ENCODE peak calls at places on chromosome 21, in four cellular contexts. K, H, N and F are unnamed samples.

GRCh38 chr21:45011426-45011825 is 63.0 kb upstream of the ADARB1 start:
- DNase-seq in H (no peak), N (no peak), K (no peak), F (no peak)

GRCh38 chr21:20737227-20737626 is 261.0 kb upstream of the NCAM2 start:
- DNase-seq in H (no peak), N (no peak), K (no peak), F (no peak)

GRCh38 chr21:45994086-45994661 is 12.6 kb downstream of the COL6A1 start:
- DNase-seq in N (no peak), H (no peak), K (no peak), F (no peak)

GRCh38 chr21:42784276-42784675 is 95.1 kb downstream of the WDR4 start:
- DNase-seq in N (no peak), H (no peak), K (no peak), F (no peak)

GRCh38 chr21:33028759-33029511 is 3.2 kb downstream of the OLIG2 start:
- DNase-seq in N (peak; percentile 23), H (peak; percentile 57), K (no peak), F (no peak)

GRCh38 chr21:42554251-42554937 is 40.7 kb downstream of the SLC37A1 start:
- DNase-seq in N (no peak), H (no peak), K (no peak), F (no peak)

GRCh38 chr21:37427221-37427620 is 60.6 kb downstream of the DYRK1A start:
- DNase-seq in N (no peak), H (no peak), K (no peak), F (no peak)

GRCh38 chr21:35697321-35697808 is 363.0 kb downstream of the SETD4 start:
- DNase-seq in N (peak; percentile 37), K (no peak), H (peak; percentile 91), F (no peak)

GRCh38 chr21:18155508-18156193 is 89.0 kb upstream of the CHODL start:
- DNase-seq in K (no peak), N (no peak), H (peak; percentile 59), F (no peak)

GRCh38 chr21:41396452-41397107 is 29.5 kb upstream of the MX1 start:
- DNase-seq in K (no peak), N (no peak), H (no peak), F (no peak)

GRCh38 chr21:45001134-45002095 is 61.6 kb downstream of the SLX9 start:
- DNase-seq in K (peak; percentile 59), H (no peak), N (peak; percentile 36), F (no peak)

GRCh38 chr21:42463861-42464515 is 32.0 kb downstream of the RSPH1 start:
- DNase-seq in N (peak; percentile 39), H (no peak), K (no peak), F (no peak)

GRCh38 chr21:44550807-44551206 is 498 bp downstream of the KRTAP10-2 start:
- DNase-seq in K (no peak), N (no peak), H (no peak), F (no peak)

GRCh38 chr21:44532712-44533111 is 7.3 kb downstream of the KRTAP10-1 start:
- DNase-seq in K (no peak), N (no peak), H (no peak), F (no peak)

GRCh38 chr21:37207441-37208009 is 59.6 kb downstream of the VPS26C start:
- DNase-seq in N (no peak), H (peak; percentile 45), K (no peak), F (no peak)

GRCh38 chr21:39020751-39021474 is 162.3 kb downstream of the PSMG1 start:
- DNase-seq in K (no peak), N (no peak), H (no peak), F (no peak)

GRCh38 chr21:40146201-40146890 is 279.1 kb downstream of the PCP4 start:
- DNase-seq in K (no peak), H (no peak), N (no peak), F (no peak)

GRCh38 chr21:21247441-21247840 is 249.2 kb downstream of the NCAM2 start:
- DNase-seq in H (no peak), N (no peak), K (no peak), F (no peak)

GRCh38 chr21:31158789-31159581 is 120.7 kb upstream of the KRTAP19-8 start:
- DNase-seq in N (no peak), H (no peak), K (no peak), F (no peak)

GRCh38 chr21:44914176-44914874 is 6.4 kb downstream of the ITGB2 start:
- DNase-seq in H (peak; percentile 47), N (no peak), K (no peak), F (no peak)

GRCh38 chr21:35395728-35396127 is 346.6 kb upstream of the RUNX1 start:
- DNase-seq in N (no peak), K (no peak), H (no peak), F (peak; percentile 18)

GRCh38 chr21:33286600-33287456 is 20.7 kb downstream of the IL10RB start:
- DNase-seq in H (no peak), K (no peak), N (no peak), F (no peak)

GRCh38 chr21:21851657-21852056 is 853.4 kb downstream of the NCAM2 start:
- DNase-seq in H (no peak), K (no peak), N (no peak), F (no peak)

GRCh38 chr21:38492002-38492401 is 6.3 kb downstream of the ERG start:
- DNase-seq in N (no peak), H (no peak), K (no peak), F (no peak)

GRCh38 chr21:30613836-30614235 is at the start of gene KRTAP6-1:
- DNase-seq in N (no peak), H (no peak), K (no peak), F (no peak)

GRCh38 chr21:38989745-38990423 is 184.2 kb downstream of the ETS2 start:
- DNase-seq in N (no peak), K (peak; percentile 74), H (no peak), F (peak; percentile 23)